ENCODE peak calls at places on chromosomes 4 and X, in four cellular contexts. V is cardiac muscle cell, E is ovary, C is astrocyte of the spinal cord. Q is an unnamed sample.

GRCh38 chrX:69305333-69306062 is 140.2 kb upstream of the PJA1 start:
- DNase-seq in V (no peak), E (no peak), C (no peak), Q (no peak)

GRCh38 chrX:74297766-74298165 is 6.2 kb upstream of the ZCCHC13 start:
- DNase-seq in V (no peak), E (no peak), C (no peak), Q (no peak)

GRCh38 chrX:11193035-11193469 is 81.9 kb downstream of the HCCS start:
- DNase-seq in V (peak), E (no peak), C (no peak), Q (peak)

GRCh38 chrX:125152011-125152410 is 167.7 kb upstream of the TEX13C start:
- DNase-seq in V (no peak), E (no peak), C (no peak), Q (no peak)

GRCh38 chr4:87805971-87806370 is 6.6 kb downstream of the IBSP start:
- DNase-seq in V (peak), E (no peak), C (no peak), Q (peak)

GRCh38 chr4:53477038-53477565 is 99.7 kb downstream of the FIP1L1 start:
- DNase-seq in V (no peak), E (no peak), C (no peak), Q (no peak)

GRCh38 chrX:119982145-119982544 is 38.6 kb upstream of the NKAP start:
- DNase-seq in V (no peak), E (no peak), C (no peak), Q (no peak)

GRCh38 chrX:68488657-68489056 is 10.2 kb upstream of the YIPF6 start:
- DNase-seq in V (no peak), E (no peak), C (no peak), Q (no peak)

GRCh38 chr4:183299464-183299863 is 20.6 kb downstream of the CLDN22 start:
- DNase-seq in V (no peak), E (no peak), C (no peak), Q (no peak)

GRCh38 chrX:357693-358471 is 28.8 kb downstream of the PPP2R3B start:
- DNase-seq in V (peak), E (no peak), C (peak), Q (peak)

GRCh38 chr4:154124539-154125255 is 335.8 kb upstream of the SFRP2 start:
- DNase-seq in V (peak), E (no peak), C (peak), Q (peak)

GRCh38 chr4:124262211-124263179 is 450.0 kb downstream of the ANKRD50 start:
- DNase-seq in V (peak), E (peak), C (peak), Q (peak)

GRCh38 chr4:128346054-128346716 is 58.6 kb upstream of the PGRMC2 start:
- DNase-seq in V (no peak), E (no peak), C (no peak), Q (no peak)

GRCh38 chr4:126563389-126563788 is 1069.4 kb upstream of the INTU start:
- DNase-seq in V (no peak), E (no peak), C (no peak), Q (no peak)

GRCh38 chrX:70434352-70434866 is 10.2 kb upstream of the DLG3 start:
- DNase-seq in V (peak), E (peak), C (peak), Q (peak)

GRCh38 chr4:186805020-186805820 is 81.6 kb upstream of the FAT1 start:
- DNase-seq in V (no peak), E (no peak), C (no peak), Q (no peak)

GRCh38 chr4:16717266-16717970 is 181.0 kb downstream of the LDB2 start:
- DNase-seq in V (peak), E (no peak), C (peak), Q (peak)

GRCh38 chrX:105872921-105873320 is 50.6 kb downstream of the NRK start:
- DNase-seq in V (peak), E (no peak), C (peak), Q (peak)

GRCh38 chrX:119067023-119067739 is 5.6 kb upstream of the CT47C1 start:
- DNase-seq in V (peak), E (peak), C (peak), Q (peak)

GRCh38 chr4:127370495-127371069 is 262.2 kb upstream of the INTU start:
- DNase-seq in V (peak), E (no peak), C (no peak), Q (no peak)

GRCh38 chr4:96120206-96120605 is 280.3 kb downstream of the PDHA2 start:
- DNase-seq in V (peak), E (no peak), C (no peak), Q (peak)

GRCh38 chr4:39014028-39014427 is 18.2 kb downstream of the TMEM156 start:
- DNase-seq in V (no peak), E (no peak), C (no peak), Q (no peak)

GRCh38 chr4:164193676-164194075 is 560.3 kb upstream of the SMIM31 start:
- DNase-seq in V (no peak), E (no peak), C (no peak), Q (no peak)

GRCh38 chrX:142054094-142054493 is 150.4 kb downstream of the MAGEC1 start:
- DNase-seq in V (no peak), E (no peak), C (no peak), Q (no peak)

GRCh38 chrX:41661366-41662095 is 27.2 kb upstream of the GPR34 start:
- DNase-seq in V (peak), E (no peak), C (peak), Q (peak)

GRCh38 chr4:75869100-75869499 is 33.2 kb downstream of the PPEF2 start:
- DNase-seq in V (no peak), E (no peak), C (no peak), Q (no peak)

GRCh38 chr4:61425315-61425714 is 225.2 kb downstream of the ADGRL3 start:
- DNase-seq in V (no peak), E (no peak), C (no peak), Q (no peak)

GRCh38 chr4:143185253-143186107 is 763 bp downstream of the USP38 start:
- DNase-seq in V (peak), E (no peak), C (no peak), Q (peak)

GRCh38 chrX:109707322-109707721 is 25.7 kb downstream of the ACSL4 start:
- DNase-seq in V (no peak), E (no peak), C (no peak), Q (no peak)

GRCh38 chrX:131783555-131784338 is 239.4 kb upstream of the STK26 start:
- DNase-seq in V (no peak), E (peak), C (peak), Q (no peak)

GRCh38 chr4:155952546-155952945 is 1.1 kb downstream of the CTSO start:
- DNase-seq in V (peak), E (no peak), C (peak), Q (peak)

GRCh38 chr4:10172278-10173038 is 55.9 kb upstream of the WDR1 start:
- DNase-seq in V (peak), E (no peak), C (no peak), Q (peak)

GRCh38 chr4:94571301-94571700 is 119.6 kb downstream of the PDLIM5 start:
- DNase-seq in V (no peak), E (no peak), C (no peak), Q (no peak)

GRCh38 chr4:81471361-81472248 is at the start of gene RASGEF1B:
- DNase-seq in V (peak), E (peak), C (peak), Q (peak)

DNA sequence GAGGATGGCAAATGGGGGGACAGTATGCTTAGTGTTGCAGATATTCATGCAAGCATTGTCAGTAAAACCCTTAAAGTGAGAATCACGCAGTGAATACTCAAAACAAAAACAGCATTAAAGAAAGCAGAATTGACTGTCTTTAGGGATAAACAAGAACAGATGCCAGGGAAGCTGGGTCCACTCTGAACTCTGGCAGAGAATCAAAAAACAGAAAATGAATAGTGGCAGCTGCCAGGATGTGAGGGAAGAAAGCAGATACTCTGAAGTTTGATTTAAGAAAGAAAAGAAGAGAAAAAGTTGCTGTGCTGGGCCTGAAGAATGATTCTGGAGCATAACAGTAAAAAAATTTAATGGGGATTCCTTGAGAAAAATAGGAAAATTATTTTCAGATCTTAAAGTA is 131.5 kb downstream of the GABRA2 start:
- DNase-seq in V (no peak), E (no peak), C (no peak), Q (no peak)
- H3K4me3 ChIP-seq in V (no peak), E (no peak), C (no peak), Q (no peak)

DNA sequence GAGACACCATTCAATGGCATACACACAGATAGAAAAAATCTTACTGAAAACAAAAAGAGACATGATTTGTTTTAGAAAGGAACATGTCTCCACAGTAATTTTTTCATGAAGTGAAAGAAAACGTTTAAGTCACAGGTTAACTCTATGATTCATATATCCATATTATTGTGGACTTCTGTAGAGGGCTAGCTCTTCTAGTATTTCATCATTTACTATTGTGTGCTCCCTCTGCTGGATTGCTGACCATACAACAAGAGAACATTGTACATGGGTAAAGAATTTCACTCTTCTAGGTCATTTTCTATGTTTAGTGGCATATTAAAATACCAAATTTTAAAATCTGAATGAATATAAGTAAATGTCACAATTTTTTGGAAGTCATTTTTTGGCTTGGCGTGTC is 91.8 kb upstream of the POU3F4 start:
- DNase-seq in V (no peak), E (no peak), C (no peak), Q (no peak)
- TF ChIP-seq CTCF in V (no peak), E (no peak), C (no peak), Q (no peak)

DNA sequence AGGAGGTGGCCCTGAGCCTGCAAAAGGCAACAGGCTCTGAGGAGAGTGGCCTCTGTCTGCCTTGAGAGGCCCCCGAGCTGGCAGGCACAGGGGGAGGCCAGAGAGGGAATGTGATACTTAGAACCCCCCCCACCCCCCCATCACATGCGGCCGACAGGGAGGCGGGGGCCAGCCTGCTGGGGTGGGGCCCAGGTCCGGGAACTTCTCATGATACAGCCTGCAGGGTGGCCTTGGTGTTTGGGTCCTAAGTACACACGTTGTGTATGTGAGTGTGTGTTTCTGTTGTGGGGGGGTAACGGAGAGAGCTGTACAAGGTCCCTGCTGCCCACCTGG is 19.7 kb downstream of the SH3BP2 start:
- DNase-seq in V (no peak), E (no peak), C (no peak), Q (no peak)
- H3K4me3 ChIP-seq in V (no peak), E (peak), C (peak), Q (peak)

GRCh38 chrX:28802625-28803024 is 215.4 kb downstream of the IL1RAPL1 start:
- DNase-seq in V (peak), E (no peak), C (peak), Q (peak)
- TF ChIP-seq CTCF in V (peak), E (no peak), C (no peak), Q (peak)

GRCh38 chr4:108878781-108879180 is 115.9 kb upstream of the ETNPPL start:
- DNase-seq in V (no peak), E (no peak), C (no peak), Q (no peak)
- H3K4me3 ChIP-seq in V (no peak), E (no peak), C (no peak), Q (no peak)

GRCh38 chr4:37826282-37827029 is at the start of gene PGM2:
- DNase-seq in V (peak), E (peak), C (peak), Q (peak)
- TF ChIP-seq CTCF in V (no peak), E (no peak), C (peak), Q (no peak)

GRCh38 chrX:134572816-134573682 is 85.2 kb downstream of the PLAC1 start:
- DNase-seq in V (no peak), E (no peak), C (peak), Q (peak)
- H3K4me3 ChIP-seq in V (no peak), E (no peak), C (no peak), Q (no peak)

DNA sequence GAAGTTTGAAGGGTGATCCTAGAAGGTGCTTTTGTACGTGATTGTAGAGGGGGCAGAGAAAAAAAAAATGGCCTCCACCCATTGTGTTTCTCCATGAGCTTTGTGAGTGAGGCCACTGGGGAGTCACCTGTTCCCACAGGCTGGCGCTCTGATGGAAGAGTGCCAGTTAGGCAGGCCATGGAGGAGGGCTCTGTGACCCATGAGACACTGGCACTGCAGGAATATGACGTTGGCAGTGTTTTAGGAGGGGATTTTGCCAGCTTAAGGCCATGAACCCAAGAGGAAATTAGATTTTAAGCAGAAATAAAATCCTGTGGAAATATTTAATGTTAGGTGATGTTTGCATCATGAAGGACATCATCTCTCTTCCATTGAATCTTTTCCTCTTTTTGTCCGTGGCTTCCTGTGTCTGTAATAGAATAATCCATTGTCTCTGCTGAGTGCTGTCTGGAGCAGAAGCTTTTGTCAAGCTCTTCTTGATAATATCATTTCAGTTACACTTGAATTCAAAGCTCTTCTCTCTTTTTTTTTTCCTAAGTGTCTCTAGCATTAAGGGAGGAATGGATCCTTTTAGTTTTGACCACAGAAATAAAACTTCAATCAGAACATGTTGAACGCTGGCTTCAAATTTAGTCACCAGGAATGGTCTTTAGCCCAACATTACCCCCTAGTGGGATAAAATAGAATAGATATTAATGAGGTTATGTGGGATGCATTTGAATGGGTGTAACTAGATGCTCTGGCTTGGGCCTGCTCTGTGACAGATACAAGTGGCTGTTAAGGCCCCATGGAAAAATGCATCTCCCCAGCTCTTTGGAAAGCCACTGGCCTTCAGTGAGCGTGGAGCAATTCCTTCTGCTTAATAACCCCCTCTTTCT is 41.0 kb upstream of the UCP1 start:
- DNase-seq in V (peak), E (no peak), C (peak), Q (peak)
- TF ChIP-seq CTCF in V (peak), E (peak), C (peak), Q (peak)

DNA sequence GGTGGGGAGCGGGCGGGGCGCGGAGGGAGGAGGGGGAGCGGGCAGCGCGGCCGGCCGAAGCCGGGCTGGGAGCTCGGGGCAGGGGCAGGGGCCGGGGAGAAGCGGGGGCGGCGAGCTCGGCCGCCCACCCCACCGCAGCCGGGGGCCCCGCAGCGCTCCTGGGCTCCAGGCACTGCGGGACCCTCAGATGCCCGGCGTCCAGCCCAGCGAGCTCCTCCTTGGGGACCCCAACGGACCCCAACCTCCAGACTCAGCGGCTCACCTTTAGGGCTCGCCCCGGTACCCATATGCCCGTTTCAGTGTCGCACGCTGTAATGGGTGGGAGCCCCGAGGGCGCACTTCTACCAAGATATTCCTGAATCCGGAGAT is 357 bp upstream of the ADGRG2 start:
- DNase-seq in V (no peak), E (no peak), C (no peak), Q (no peak)
- H3K4me3 ChIP-seq in V (peak), E (no peak), C (no peak), Q (no peak)

GRCh38 chr4:24476209-24476781 is 108.1 kb downstream of the DHX15 start:
- DNase-seq in V (peak), E (no peak), C (no peak), Q (peak)
- TF ChIP-seq CTCF in V (peak), E (peak), C (peak), Q (peak)